ENCODE peak calls at places on chromosome 19, in seven cellular contexts. One of them, this sample, is unnamed.

GRCh38 chr19:18895828-18896341 is at the start of gene CERS1:
- DNase-seq in fibroblast of lung: no peak
- DNase-seq in PC-3: no peak
- DNase-seq in endothelial cell of umbilical vein: no peak
- DNase-seq in HCT116: no peak
- DNase-seq in hepatocyte: peak
- DNase-seq in astrocyte: no peak
- DNase-seq in this sample: no peak

GRCh38 chr19:47758433-47758784 is 13.1 kb downstream of the NOP53 start:
- DNase-seq in fibroblast of lung: no peak
- DNase-seq in PC-3: no peak
- DNase-seq in endothelial cell of umbilical vein: no peak
- DNase-seq in HCT116: no peak
- DNase-seq in hepatocyte: no peak
- DNase-seq in astrocyte: no peak
- DNase-seq in this sample: no peak

GRCh38 chr19:44905437-44906160 is at the start of gene APOE:
- DNase-seq in fibroblast of lung: peak
- DNase-seq in PC-3: no peak
- DNase-seq in endothelial cell of umbilical vein: no peak
- DNase-seq in HCT116: no peak
- DNase-seq in hepatocyte: peak
- DNase-seq in astrocyte: no peak
- DNase-seq in this sample: peak

GRCh38 chr19:15108845-15109767 is 1.9 kb downstream of the SYDE1 start:
- DNase-seq in fibroblast of lung: no peak
- DNase-seq in PC-3: no peak
- DNase-seq in endothelial cell of umbilical vein: no peak
- DNase-seq in HCT116: no peak
- DNase-seq in hepatocyte: no peak
- DNase-seq in astrocyte: no peak
- DNase-seq in this sample: no peak

GRCh38 chr19:3135961-3136683 is at the start of gene GNA15:
- DNase-seq in fibroblast of lung: no peak
- DNase-seq in PC-3: no peak
- DNase-seq in endothelial cell of umbilical vein: no peak
- DNase-seq in HCT116: no peak
- DNase-seq in hepatocyte: no peak
- DNase-seq in astrocyte: no peak
- DNase-seq in this sample: no peak

GRCh38 chr19:43619262-43620060 is at the start of gene ZNF428:
- DNase-seq in fibroblast of lung: peak
- DNase-seq in PC-3: peak
- DNase-seq in endothelial cell of umbilical vein: peak
- DNase-seq in HCT116: peak
- DNase-seq in hepatocyte: peak
- DNase-seq in astrocyte: peak
- DNase-seq in this sample: peak

GRCh38 chr19:43784251-43784980 is 3.6 kb upstream of the KCNN4 start:
- DNase-seq in fibroblast of lung: peak
- DNase-seq in PC-3: peak
- DNase-seq in endothelial cell of umbilical vein: peak
- DNase-seq in HCT116: peak
- DNase-seq in hepatocyte: peak
- DNase-seq in astrocyte: peak
- DNase-seq in this sample: peak

GRCh38 chr19:5632241-5632612 is 9.3 kb downstream of the SAFB start:
- DNase-seq in fibroblast of lung: no peak
- DNase-seq in PC-3: no peak
- DNase-seq in endothelial cell of umbilical vein: no peak
- DNase-seq in HCT116: no peak
- DNase-seq in hepatocyte: no peak
- DNase-seq in astrocyte: no peak
- DNase-seq in this sample: no peak

GRCh38 chr19:11196406-11197287 is 698 bp downstream of the KANK2 start:
- DNase-seq in fibroblast of lung: peak
- DNase-seq in PC-3: peak
- DNase-seq in endothelial cell of umbilical vein: peak
- DNase-seq in HCT116: no peak
- DNase-seq in hepatocyte: peak
- DNase-seq in astrocyte: no peak
- DNase-seq in this sample: peak

GRCh38 chr19:42176990-42177685 is 40.3 kb downstream of the DEDD2 start:
- DNase-seq in fibroblast of lung: peak
- DNase-seq in PC-3: peak
- DNase-seq in endothelial cell of umbilical vein: peak
- DNase-seq in HCT116: peak
- DNase-seq in hepatocyte: peak
- DNase-seq in astrocyte: peak
- DNase-seq in this sample: peak
- TF ChIP-seq EZH2 in fibroblast of lung: no peak
- TF ChIP-seq EZH2 in PC-3: no peak
- TF ChIP-seq EZH2 in endothelial cell of umbilical vein: no peak
- TF ChIP-seq EZH2 in HCT116: no peak
- TF ChIP-seq EZH2 in hepatocyte: no peak
- TF ChIP-seq EZH2 in astrocyte: peak
- TF ChIP-seq EZH2 in this sample: peak

GRCh38 chr19:55442372-55443044 is 592 bp downstream of the SHISA7 start:
- DNase-seq in fibroblast of lung: no peak
- DNase-seq in PC-3: no peak
- DNase-seq in endothelial cell of umbilical vein: no peak
- DNase-seq in HCT116: no peak
- DNase-seq in hepatocyte: no peak
- DNase-seq in astrocyte: no peak
- DNase-seq in this sample: no peak

GRCh38 chr19:55443045-55443823 is at the start of gene SHISA7:
- DNase-seq in fibroblast of lung: no peak
- DNase-seq in PC-3: peak
- DNase-seq in endothelial cell of umbilical vein: no peak
- DNase-seq in HCT116: no peak
- DNase-seq in hepatocyte: no peak
- DNase-seq in astrocyte: no peak
- DNase-seq in this sample: no peak

GRCh38 chr19:55446060-55446459 is 3.0 kb upstream of the SHISA7 start:
- DNase-seq in fibroblast of lung: no peak
- DNase-seq in PC-3: no peak
- DNase-seq in endothelial cell of umbilical vein: no peak
- DNase-seq in HCT116: no peak
- DNase-seq in hepatocyte: no peak
- DNase-seq in astrocyte: no peak
- DNase-seq in this sample: no peak

GRCh38 chr19:55444720-55445045 is 1.6 kb upstream of the SHISA7 start:
- DNase-seq in fibroblast of lung: no peak
- DNase-seq in PC-3: no peak
- DNase-seq in endothelial cell of umbilical vein: no peak
- DNase-seq in HCT116: no peak
- DNase-seq in hepatocyte: no peak
- DNase-seq in astrocyte: no peak
- DNase-seq in this sample: no peak

GRCh38 chr19:55443824-55444719 is 972 bp upstream of the SHISA7 start:
- DNase-seq in fibroblast of lung: no peak
- DNase-seq in PC-3: no peak
- DNase-seq in endothelial cell of umbilical vein: no peak
- DNase-seq in HCT116: no peak
- DNase-seq in hepatocyte: no peak
- DNase-seq in astrocyte: no peak
- DNase-seq in this sample: no peak
- TF ChIP-seq EZH2 in fibroblast of lung: peak
- TF ChIP-seq EZH2 in PC-3: no peak
- TF ChIP-seq EZH2 in endothelial cell of umbilical vein: peak
- TF ChIP-seq EZH2 in HCT116: no peak
- TF ChIP-seq EZH2 in hepatocyte: no peak
- TF ChIP-seq EZH2 in astrocyte: peak
- TF ChIP-seq EZH2 in this sample: no peak

GRCh38 chr19:49433240-49433901 is 8.0 kb downstream of the SLC17A7 start:
- DNase-seq in fibroblast of lung: no peak
- DNase-seq in PC-3: no peak
- DNase-seq in endothelial cell of umbilical vein: no peak
- DNase-seq in HCT116: no peak
- DNase-seq in hepatocyte: no peak
- DNase-seq in astrocyte: no peak
- DNase-seq in this sample: no peak

GRCh38 chr19:49431330-49431749 is 6.2 kb downstream of the GFY start:
- DNase-seq in fibroblast of lung: no peak
- DNase-seq in PC-3: no peak
- DNase-seq in endothelial cell of umbilical vein: no peak
- DNase-seq in HCT116: no peak
- DNase-seq in hepatocyte: no peak
- DNase-seq in astrocyte: no peak
- DNase-seq in this sample: no peak

GRCh38 chr19:49430678-49431329 is 5.6 kb downstream of the GFY start:
- DNase-seq in fibroblast of lung: no peak
- DNase-seq in PC-3: no peak
- DNase-seq in endothelial cell of umbilical vein: no peak
- DNase-seq in HCT116: no peak
- DNase-seq in hepatocyte: no peak
- DNase-seq in astrocyte: no peak
- DNase-seq in this sample: no peak

GRCh38 chr19:49430172-49430677 is 5.0 kb downstream of the GFY start:
- DNase-seq in fibroblast of lung: no peak
- DNase-seq in PC-3: no peak
- DNase-seq in endothelial cell of umbilical vein: no peak
- DNase-seq in HCT116: no peak
- DNase-seq in hepatocyte: no peak
- DNase-seq in astrocyte: no peak
- DNase-seq in this sample: no peak

GRCh38 chr19:49432141-49433073 is 7.2 kb downstream of the GFY start:
- DNase-seq in fibroblast of lung: no peak
- DNase-seq in PC-3: no peak
- DNase-seq in endothelial cell of umbilical vein: no peak
- DNase-seq in HCT116: no peak
- DNase-seq in hepatocyte: no peak
- DNase-seq in astrocyte: no peak
- DNase-seq in this sample: no peak
- TF ChIP-seq EZH2 in fibroblast of lung: no peak
- TF ChIP-seq EZH2 in PC-3: no peak
- TF ChIP-seq EZH2 in endothelial cell of umbilical vein: peak
- TF ChIP-seq EZH2 in HCT116: no peak
- TF ChIP-seq EZH2 in hepatocyte: peak
- TF ChIP-seq EZH2 in astrocyte: peak
- TF ChIP-seq EZH2 in this sample: no peak

GRCh38 chr19:30226464-30227070 is 145.6 kb upstream of the ZNF536 start:
- DNase-seq in fibroblast of lung: no peak
- DNase-seq in PC-3: no peak
- DNase-seq in endothelial cell of umbilical vein: no peak
- DNase-seq in HCT116: no peak
- DNase-seq in hepatocyte: peak
- DNase-seq in astrocyte: no peak
- DNase-seq in this sample: no peak
- TF ChIP-seq EZH2 in fibroblast of lung: peak
- TF ChIP-seq EZH2 in PC-3: no peak
- TF ChIP-seq EZH2 in endothelial cell of umbilical vein: peak
- TF ChIP-seq EZH2 in HCT116: no peak
- TF ChIP-seq EZH2 in hepatocyte: peak
- TF ChIP-seq EZH2 in astrocyte: peak
- TF ChIP-seq EZH2 in this sample: no peak

DNA sequence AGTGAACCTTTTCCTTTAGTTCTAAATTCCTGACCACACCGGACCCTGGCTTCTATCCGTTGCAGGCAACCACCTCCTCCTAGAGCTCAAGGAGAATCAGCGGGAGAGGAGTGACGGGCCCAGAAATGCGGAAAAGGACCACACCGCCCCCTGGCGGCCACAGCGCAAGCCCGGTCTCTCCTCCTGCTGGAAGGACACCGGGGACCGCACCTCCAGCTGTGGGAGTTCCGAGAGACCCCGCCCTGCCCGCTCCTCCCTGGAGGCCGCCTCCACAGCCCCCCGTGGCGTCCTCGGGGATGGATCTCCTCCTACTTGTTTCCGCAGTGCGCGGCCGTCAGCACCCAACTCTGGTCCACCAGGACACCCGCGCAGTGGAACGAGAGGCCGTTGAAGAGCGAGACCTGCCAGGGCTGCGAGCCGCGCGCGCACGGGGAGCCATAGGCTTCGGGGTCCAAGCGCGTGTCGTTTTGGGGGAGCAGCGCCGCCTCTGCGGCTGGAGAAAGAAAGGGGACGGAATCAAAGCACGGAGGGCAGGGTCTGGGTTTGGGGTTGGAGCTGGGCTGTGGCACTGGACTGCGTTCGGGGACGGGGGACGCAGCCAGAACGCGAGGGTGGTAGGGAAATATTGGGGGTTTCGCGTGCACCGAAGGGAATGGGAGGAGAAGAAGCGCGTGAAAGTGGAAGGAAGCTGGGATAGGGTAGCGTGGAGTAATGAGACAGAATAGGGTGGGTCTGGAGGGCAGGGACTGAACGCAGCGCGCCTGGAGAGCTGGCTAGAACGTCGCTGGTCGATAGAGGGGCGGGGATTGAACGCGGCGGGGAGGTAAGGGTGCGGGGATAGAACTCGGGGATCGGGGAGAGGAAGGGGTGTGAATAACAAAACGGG is 2.5 kb downstream of the KLK10 start:
- DNase-seq in fibroblast of lung: peak
- DNase-seq in PC-3: peak
- DNase-seq in endothelial cell of umbilical vein: peak
- DNase-seq in HCT116: peak
- DNase-seq in hepatocyte: peak
- DNase-seq in astrocyte: no peak
- DNase-seq in this sample: peak
- TF ChIP-seq EZH2 in fibroblast of lung: no peak
- TF ChIP-seq EZH2 in PC-3: no peak
- TF ChIP-seq EZH2 in endothelial cell of umbilical vein: peak
- TF ChIP-seq EZH2 in HCT116: no peak
- TF ChIP-seq EZH2 in hepatocyte: peak
- TF ChIP-seq EZH2 in astrocyte: no peak
- TF ChIP-seq EZH2 in this sample: no peak

DNA sequence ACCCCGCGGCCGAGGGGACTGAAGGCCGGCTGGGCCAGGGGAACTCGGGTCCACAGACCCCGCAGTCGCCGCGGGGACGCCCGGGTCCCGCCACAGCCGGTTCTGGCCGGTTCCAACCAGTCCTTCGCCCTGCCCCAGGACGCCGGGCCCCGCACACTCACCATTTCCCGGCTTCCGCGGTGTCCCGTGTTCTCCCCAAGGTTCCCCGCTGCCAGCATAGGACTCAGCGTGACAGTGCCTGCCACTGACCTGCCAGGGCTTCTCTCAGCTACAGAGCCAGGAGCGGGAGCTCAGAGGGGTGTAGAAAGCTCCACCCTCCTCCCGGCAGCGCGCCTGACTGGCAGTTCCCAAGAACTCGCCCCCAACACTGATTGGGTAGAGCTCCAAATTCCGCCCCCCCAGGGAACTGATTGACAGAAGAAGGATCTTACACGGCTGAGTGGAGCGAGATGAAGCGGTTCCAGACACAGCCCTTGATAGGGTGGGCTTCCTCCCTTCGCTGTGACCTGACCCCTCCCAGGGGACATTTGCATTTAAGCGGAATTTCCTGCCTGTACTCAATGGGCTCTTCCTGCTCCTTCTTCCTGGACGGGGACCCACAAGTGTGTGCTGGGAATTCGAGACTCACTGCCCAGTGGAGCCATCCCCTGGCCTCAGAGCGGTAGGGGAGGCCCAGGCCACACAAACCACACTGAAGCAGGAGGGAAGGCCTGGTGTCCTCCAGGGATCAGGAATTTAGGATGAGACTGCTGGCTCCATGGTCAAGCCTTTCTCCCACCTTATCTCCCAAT is at the start of gene ZNF442:
- DNase-seq in fibroblast of lung: peak
- DNase-seq in PC-3: peak
- DNase-seq in endothelial cell of umbilical vein: peak
- DNase-seq in HCT116: no peak
- DNase-seq in hepatocyte: peak
- DNase-seq in astrocyte: peak
- DNase-seq in this sample: peak
- TF ChIP-seq EZH2 in fibroblast of lung: no peak
- TF ChIP-seq EZH2 in PC-3: no peak
- TF ChIP-seq EZH2 in endothelial cell of umbilical vein: no peak
- TF ChIP-seq EZH2 in HCT116: no peak
- TF ChIP-seq EZH2 in hepatocyte: no peak
- TF ChIP-seq EZH2 in astrocyte: no peak
- TF ChIP-seq EZH2 in this sample: no peak

GRCh38 chr19:4583961-4584669 is 24.6 kb upstream of the SEMA6B start:
- DNase-seq in fibroblast of lung: no peak
- DNase-seq in PC-3: peak
- DNase-seq in endothelial cell of umbilical vein: peak
- DNase-seq in HCT116: no peak
- DNase-seq in hepatocyte: no peak
- DNase-seq in astrocyte: peak
- DNase-seq in this sample: no peak
- TF ChIP-seq EZH2 in fibroblast of lung: no peak
- TF ChIP-seq EZH2 in PC-3: no peak
- TF ChIP-seq EZH2 in endothelial cell of umbilical vein: no peak
- TF ChIP-seq EZH2 in HCT116: no peak
- TF ChIP-seq EZH2 in hepatocyte: no peak
- TF ChIP-seq EZH2 in astrocyte: no peak
- TF ChIP-seq EZH2 in this sample: no peak

This sample was measured in PC-9.